ENCODE peak calls at places on chromosomes 16 and 17, in ten cellular contexts. A is mucosa of descending colon, X is sigmoid colon, Q is stomach, T is A673, Z is PC-9, O is iPS DF 6.9, S is dorsolateral prefrontal cortex, I is GM23248, G is BJ. N is an unnamed sample.

GRCh38 chr16:55871411-55872038 is 3.6 kb downstream of the CES5A start:
- DNase-seq in G (no peak), I (no peak), T (no peak), Z (no peak), S (no peak), X (no peak), A (no peak), O (no peak), Q (no peak), N (no peak)

GRCh38 chr17:35612924-35613521 is 25.9 kb downstream of the AP2B1 start:
- DNase-seq in X (no peak), O (peak), Q (peak), T (peak), G (no peak), Z (peak), A (no peak), I (peak), S (peak), N (peak)

GRCh38 chr16:30063893-30064745 is 1.4 kb upstream of the ALDOA start:
- DNase-seq in I (peak), O (no peak), S (peak), G (no peak), X (peak), Q (peak), A (peak), T (peak), Z (peak), N (no peak)

GRCh38 chr16:23134274-23134673 is 15.0 kb downstream of the USP31 start:
- DNase-seq in Z (no peak), X (no peak), S (no peak), O (no peak), A (no peak), Q (no peak), I (no peak), T (no peak), G (no peak), N (peak)

GRCh38 chr16:20191566-20191965 is 117.9 kb upstream of the GPR139 start:
- DNase-seq in G (no peak), A (no peak), T (peak), X (no peak), I (no peak), Z (no peak), O (no peak), Q (no peak), S (no peak), N (no peak)

GRCh38 chr16:50208460-50208931 is 55.4 kb downstream of the TENT4B start:
- DNase-seq in Q (no peak), I (peak), S (no peak), Z (no peak), G (no peak), O (no peak), X (no peak), A (no peak), T (no peak), N (peak)

GRCh38 chr16:52976539-52977167 is 76.0 kb downstream of the CHD9NB start:
- DNase-seq in S (no peak), Z (peak), I (peak), G (no peak), A (no peak), X (no peak), O (peak), Q (no peak), T (peak), N (peak)

GRCh38 chr16:50210266-50211038 is 55.9 kb upstream of the ADCY7 start:
- DNase-seq in X (peak), G (peak), Q (peak), A (peak), Z (peak), O (peak), S (peak), T (peak), I (peak), N (peak)

GRCh38 chr17:68972119-68972704 is 17.0 kb upstream of the ABCA8 start:
- DNase-seq in O (no peak), G (no peak), I (peak), Z (no peak), A (no peak), T (peak), S (no peak), Q (no peak), X (no peak), N (peak)

GRCh38 chr17:16255481-16255901 is 38.5 kb downstream of the PIGL start:
- DNase-seq in G (no peak), S (peak), A (no peak), I (peak), O (no peak), T (no peak), Q (peak), X (peak), Z (no peak), N (peak)

GRCh38 chr16:10751291-10751697 is 7.7 kb downstream of the NUBP1 start:
- DNase-seq in G (no peak), I (peak), Z (no peak), O (no peak), T (no peak), A (no peak), Q (no peak), S (no peak), X (no peak), N (no peak)

GRCh38 chr17:32503251-32504165 is 16.7 kb downstream of the CDK5R1 start:
- DNase-seq in S (no peak), A (peak), Z (peak), G (no peak), T (no peak), O (no peak), I (peak), Q (no peak), X (no peak), N (no peak)

GRCh38 chr16:14658063-14658462 is 25.3 kb downstream of the BFAR start:
- DNase-seq in X (no peak), Q (no peak), S (no peak), I (no peak), T (peak), A (no peak), O (no peak), G (no peak), Z (no peak), N (peak)

GRCh38 chr17:44501866-44502265 is 1.3 kb downstream of the GPATCH8 start:
- DNase-seq in A (no peak), Z (no peak), S (no peak), O (no peak), I (peak), G (no peak), Q (no peak), T (no peak), X (no peak), N (no peak)

GRCh38 chr17:60391419-60392041 is 403 bp downstream of the USP32 start:
- DNase-seq in T (peak), I (no peak), S (peak), X (no peak), Q (no peak), O (no peak), Z (no peak), A (no peak), G (no peak), N (no peak)

GRCh38 chr17:72075995-72076677 is 44.7 kb upstream of the SOX9 start:
- DNase-seq in S (no peak), X (no peak), Z (no peak), A (no peak), T (no peak), O (no peak), I (no peak), Q (no peak), G (no peak), N (no peak)

GRCh38 chr17:79836952-79837887 is 2.0 kb downstream of the CBX4 start:
- DNase-seq in O (no peak), I (peak), S (no peak), Q (peak), Z (peak), A (peak), G (no peak), T (peak), X (peak), N (peak)

GRCh38 chr17:29241015-29241963 is 5.4 kb upstream of the CRYBA1 start:
- DNase-seq in I (peak), Z (peak), T (peak), S (no peak), O (peak), Q (no peak), X (no peak), A (no peak), G (peak), N (peak)

GRCh38 chr16:75029854-75030253 is 31.0 kb downstream of the ZNRF1 start:
- DNase-seq in G (peak), X (no peak), A (no peak), S (no peak), T (no peak), Z (peak), I (peak), Q (no peak), O (no peak), N (peak)

GRCh38 chr16:66382966-66383299 is 16.4 kb downstream of the CDH5 start:
- DNase-seq in S (no peak), I (peak), A (no peak), Q (no peak), Z (peak), X (no peak), G (peak), T (peak), O (no peak), N (peak)

GRCh38 chr17:61397086-61397842 is 2.4 kb upstream of the TBX2 start:
- DNase-seq in A (peak), O (no peak), T (no peak), Q (no peak), X (no peak), I (peak), Z (no peak), G (no peak), S (no peak), N (no peak)

GRCh38 chr16:6232060-6232459 is 1100.6 kb upstream of the RBFOX1 start:
- DNase-seq in T (peak), I (no peak), O (no peak), A (no peak), G (no peak), Z (no peak), S (no peak), Q (no peak), X (no peak), N (no peak)

GRCh38 chr17:40032322-40033320 is 17.4 kb downstream of the CSF3 start:
- DNase-seq in I (no peak), X (peak), Q (peak), S (no peak), T (no peak), O (no peak), A (peak), G (no peak), Z (no peak), N (no peak)

GRCh38 chr17:55462711-55463110 is 41.1 kb upstream of the MMD start:
- DNase-seq in T (no peak), X (no peak), G (no peak), I (no peak), O (no peak), Q (no peak), S (no peak), A (no peak), Z (no peak), N (no peak)

GRCh38 chr16:56363181-56363716 is 62.1 kb downstream of the AMFR start:
- DNase-seq in Q (no peak), T (no peak), O (no peak), Z (no peak), A (no peak), I (no peak), G (no peak), S (no peak), X (no peak), N (no peak)

GRCh38 chr16:80931661-80931984 is 75.1 kb downstream of the CMC2 start:
- DNase-seq in T (no peak), G (no peak), S (no peak), Q (no peak), A (no peak), I (no peak), X (no peak), Z (no peak), O (no peak), N (no peak)

GRCh38 chr16:80931985-80932720 is 74.5 kb downstream of the CMC2 start:
- DNase-seq in T (peak), G (no peak), Z (peak), X (peak), Q (peak), A (peak), S (peak), O (no peak), I (peak), N (peak)

GRCh38 chr16:80936410-80936809 is 70.3 kb downstream of the CMC2 start:
- DNase-seq in O (no peak), S (no peak), X (no peak), I (peak), G (no peak), T (peak), A (no peak), Q (no peak), Z (no peak), N (peak)

GRCh38 chr16:80935691-80936090 is 71.0 kb downstream of the CMC2 start:
- DNase-seq in S (no peak), Z (no peak), Q (no peak), T (no peak), X (no peak), A (no peak), O (no peak), G (no peak), I (no peak), N (no peak)

DNA sequence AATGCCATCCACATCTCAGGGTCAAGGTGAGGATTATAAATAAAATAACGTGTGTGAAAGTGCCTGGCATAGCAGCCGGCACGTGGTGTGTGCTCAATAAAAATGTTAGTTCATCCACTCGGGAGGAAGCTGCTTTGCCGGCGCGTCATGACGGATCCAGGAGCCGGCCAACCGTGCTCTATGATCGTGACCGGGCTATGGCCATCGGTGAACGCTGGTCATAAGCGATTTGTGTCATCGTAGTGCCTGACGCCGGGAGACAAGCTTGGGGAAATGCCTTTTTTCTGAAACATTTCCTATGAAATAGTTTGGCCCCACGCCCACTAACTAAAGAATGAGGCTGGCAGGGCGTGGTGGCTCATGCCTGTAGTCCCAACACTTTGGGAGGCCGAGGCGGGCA is 74.0 kb downstream of the CMC2 start:
- DNase-seq in G (peak), I (peak), Q (peak), X (peak), S (no peak), Z (peak), O (no peak), T (peak), A (peak), N (peak)
- H3K4me3 ChIP-seq in G (peak), I (peak), Q (peak), X (peak), S (peak), Z (peak), O (peak), T (peak), A (no peak), N (peak)

GRCh38 chr17:38465420-38466345 is 37.4 kb downstream of the ARHGAP23 start:
- DNase-seq in O (no peak), I (peak), T (no peak), X (peak), S (no peak), A (no peak), Q (peak), Z (peak), G (peak), N (peak)
- H3K4me3 ChIP-seq in O (no peak), I (peak), T (peak), X (peak), S (peak), A (no peak), Q (peak), Z (no peak), G (peak), N (peak)

DNA sequence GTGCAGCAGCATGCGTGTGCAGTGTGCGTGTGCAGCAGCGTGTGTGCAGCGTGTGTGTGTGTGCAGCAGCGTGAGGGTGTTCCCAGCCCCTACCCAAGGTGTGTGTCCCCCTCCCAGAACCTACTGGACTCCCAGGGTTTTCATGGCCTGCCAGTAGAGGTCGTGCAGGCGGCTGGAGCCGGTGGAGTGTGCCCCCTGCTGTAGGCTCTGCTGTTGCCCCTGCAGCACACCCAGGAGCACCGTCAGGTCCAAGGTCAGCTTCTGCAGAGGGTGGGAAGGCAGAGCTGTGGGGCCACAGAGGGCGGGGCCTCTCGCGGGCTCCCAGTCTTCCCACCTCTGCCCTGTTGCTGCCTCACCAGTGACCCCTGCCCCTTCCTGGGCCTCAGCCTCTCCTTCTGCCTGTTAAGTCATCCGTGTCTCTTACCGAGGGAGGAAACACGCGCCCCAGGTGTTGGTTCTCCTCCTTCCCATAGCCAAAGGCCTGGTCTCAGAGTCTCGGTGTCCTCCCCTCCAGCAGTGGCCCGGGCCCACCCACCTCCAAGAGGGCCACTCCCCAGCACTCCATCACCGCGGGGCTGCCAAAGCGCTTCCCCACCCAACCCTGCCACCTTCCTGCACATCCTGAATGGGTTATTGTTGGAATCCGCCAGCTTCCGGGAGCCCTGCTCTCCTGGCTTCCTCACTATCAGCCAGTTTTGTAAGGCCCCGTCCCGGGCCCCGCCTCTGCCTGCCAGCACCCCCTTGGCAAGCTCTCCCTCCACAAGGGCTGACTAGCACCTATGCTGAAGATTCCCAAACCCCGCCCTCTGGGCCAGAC is 14.8 kb downstream of the MYBBP1A start:
- DNase-seq in Z (no peak), I (no peak), Q (peak), T (no peak), S (no peak), G (no peak), O (no peak), A (no peak), X (peak), N (no peak)
- H3K4me3 ChIP-seq in Z (no peak), I (no peak), Q (no peak), T (no peak), S (peak), G (no peak), O (no peak), A (no peak), X (no peak), N (no peak)

GRCh38 chr17:63598284-63598683 is 2.4 kb upstream of the TACO1 start:
- DNase-seq in X (no peak), I (no peak), Z (no peak), O (no peak), Q (no peak), A (no peak), T (no peak), G (no peak), S (no peak), N (no peak)
- H3K4me3 ChIP-seq in X (no peak), I (no peak), Z (no peak), O (no peak), Q (no peak), A (no peak), T (no peak), G (no peak), S (no peak), N (no peak)

DNA sequence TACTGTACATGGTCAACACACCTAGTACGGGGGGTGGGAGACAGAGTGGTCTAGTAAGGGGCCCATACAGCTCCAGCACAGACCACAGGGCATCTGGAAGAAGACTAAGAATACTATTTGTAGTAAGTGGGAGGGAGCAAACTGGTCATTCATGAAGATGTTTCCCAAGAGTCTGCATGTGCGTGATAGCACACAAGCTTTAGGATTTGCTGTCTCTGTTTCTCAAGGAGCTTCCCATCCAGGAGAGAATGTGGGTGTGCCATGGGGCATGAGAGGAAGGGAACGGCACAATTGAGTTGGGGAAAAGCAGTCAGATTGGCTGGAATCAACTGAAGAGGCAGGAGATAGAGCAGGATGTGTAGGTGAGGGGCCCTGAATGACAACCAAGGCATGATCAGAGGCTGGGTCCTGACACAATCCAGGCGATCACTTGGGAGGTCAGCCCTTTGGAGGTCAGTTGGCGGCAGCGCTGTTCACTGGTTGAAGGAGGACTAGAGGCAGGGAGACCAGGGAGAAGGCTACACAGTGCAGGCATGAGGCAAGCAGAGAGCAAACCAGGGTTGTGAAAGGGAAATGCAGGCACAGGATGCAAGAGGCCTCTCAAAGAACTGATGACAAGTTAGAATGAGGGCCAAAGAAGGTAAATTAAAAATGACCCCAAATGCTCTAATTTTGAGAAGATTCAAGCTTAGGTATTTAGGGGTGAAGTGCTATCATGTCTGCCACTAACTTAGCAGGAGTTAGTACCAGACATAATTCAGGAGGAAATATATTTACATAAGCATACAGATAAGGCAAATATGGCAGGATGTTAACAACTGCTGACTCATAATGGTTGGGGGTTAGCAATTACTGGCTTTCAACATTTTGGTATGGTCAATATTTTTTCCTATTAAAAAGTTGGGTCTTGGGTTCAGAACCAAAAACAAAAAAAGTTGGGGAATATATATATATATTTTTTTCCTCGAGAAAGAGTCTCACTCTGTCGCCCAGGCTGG is 10.3 kb downstream of the UBE2O start:
- DNase-seq in S (no peak), Q (no peak), O (no peak), T (no peak), Z (no peak), A (no peak), X (no peak), I (no peak), G (no peak), N (peak)
- H3K4me3 ChIP-seq in S (no peak), Q (no peak), O (no peak), T (no peak), Z (no peak), A (no peak), X (no peak), I (no peak), G (no peak), N (no peak)

DNA sequence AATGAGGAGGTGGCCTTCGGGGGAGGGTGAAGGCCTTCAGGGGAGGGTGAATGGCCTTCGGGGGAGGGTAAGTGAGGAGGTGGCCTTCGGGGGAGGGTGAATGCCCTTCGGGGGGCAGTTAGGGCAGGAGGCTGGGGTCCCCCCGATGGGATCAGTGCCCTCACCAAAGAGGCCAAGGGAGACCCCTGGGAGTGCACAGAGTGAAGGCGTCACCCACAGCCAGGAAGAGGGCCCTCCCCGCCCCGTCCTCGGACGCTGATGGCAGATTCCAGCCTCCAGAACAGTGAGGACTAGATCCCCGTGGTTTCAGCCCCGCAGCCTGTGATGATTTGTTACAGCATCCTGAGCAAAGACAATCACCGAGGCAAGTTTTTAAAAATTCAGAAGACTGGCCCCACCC is 40.5 kb upstream of the CBFA2T3 start:
- DNase-seq in T (no peak), Q (no peak), G (no peak), Z (no peak), I (no peak), X (peak), A (peak), O (no peak), S (no peak), N (no peak)
- H3K4me3 ChIP-seq in T (no peak), Q (no peak), G (no peak), Z (no peak), I (no peak), X (no peak), A (no peak), O (no peak), S (no peak), N (no peak)

N was measured in fibroblast of pulmonary artery.